ENCODE peak calls at places on chromosomes 12 and 14, in four cellular contexts. C is K562, J is A549, L is HepG2. Z is an unnamed sample.

GRCh38 chr14:74401504-74402241 is 24.3 kb downstream of the SYNDIG1L start:
- DNase-seq in C (peak), J (no peak), L (no peak), Z (no peak)

GRCh38 chr12:4809013-4809448 is 88.8 kb downstream of the GALNT8 start:
- DNase-seq in C (no peak), J (no peak), L (no peak), Z (no peak)

GRCh38 chr14:92924247-92924646 is 1.3 kb downstream of the CHGA start:
- DNase-seq in C (no peak), J (no peak), L (no peak), Z (no peak)

GRCh38 chr14:59428581-59429012 is 36.6 kb downstream of the GPR135 start:
- DNase-seq in C (no peak), J (no peak), L (no peak), Z (peak)

GRCh38 chr12:6532051-6532926 is 2.0 kb upstream of the GAPDH start:
- DNase-seq in C (peak), J (peak), L (peak), Z (peak)

GRCh38 chr14:93317836-93318807 is 14.7 kb downstream of the BTBD7 start:
- DNase-seq in C (no peak), J (peak), L (no peak), Z (peak)

GRCh38 chr12:124397807-124398577 is 103.1 kb downstream of the RFLNA start:
- DNase-seq in C (no peak), J (no peak), L (no peak), Z (no peak)

GRCh38 chr12:53221203-53222076 is 10.6 kb downstream of the RARG start:
- DNase-seq in C (peak), J (peak), L (peak), Z (peak)

GRCh38 chr14:93102141-93102540 is 13.6 kb downstream of the ITPK1 start:
- DNase-seq in C (no peak), J (no peak), L (no peak), Z (no peak)

GRCh38 chr14:22882529-22883190 is 362 bp upstream of the REM2 start:
- DNase-seq in C (peak), J (peak), L (no peak), Z (peak)

GRCh38 chr12:2403221-2403976 is 350.6 kb downstream of the CACNA1C start:
- DNase-seq in C (no peak), J (no peak), L (no peak), Z (no peak)

GRCh38 chr12:6691473-6691872 is 2.3 kb upstream of the ZNF384 start:
- DNase-seq in C (no peak), J (no peak), L (no peak), Z (no peak)

GRCh38 chr12:96343347-96343954 is 56.8 kb downstream of the CDK17 start:
- DNase-seq in C (no peak), J (no peak), L (no peak), Z (no peak)

GRCh38 chr14:103765526-103765925 is 49.9 kb downstream of the ZFYVE21 start:
- DNase-seq in C (no peak), J (no peak), L (no peak), Z (peak)

GRCh38 chr12:14743061-14743460 is 46.7 kb upstream of the GUCY2C start:
- DNase-seq in C (no peak), J (no peak), L (no peak), Z (no peak)

GRCh38 chr12:116497051-116497529 is 62.1 kb upstream of the MAP1LC3B2 start:
- DNase-seq in C (no peak), J (no peak), L (no peak), Z (no peak)

GRCh38 chr14:104885973-104886689 is 21.1 kb downstream of the CEP170B start:
- DNase-seq in C (no peak), J (no peak), L (no peak), Z (no peak)

GRCh38 chr14:61602733-61603077 is 92.6 kb upstream of the HIF1A start:
- DNase-seq in C (no peak), J (no peak), L (peak), Z (no peak)

GRCh38 chr12:8038659-8039114 is 6.2 kb downstream of the FOXJ2 start:
- DNase-seq in C (peak), J (peak), L (no peak), Z (peak)

GRCh38 chr12:118061011-118061875 is at the start of gene WSB2:
- DNase-seq in C (peak), J (peak), L (no peak), Z (peak)

GRCh38 chr12:20212036-20212435 is 156.3 kb upstream of the PDE3A start:
- DNase-seq in C (no peak), J (peak), L (no peak), Z (peak)

GRCh38 chr12:91914701-91915100 is 230.9 kb downstream of the BTG1 start:
- DNase-seq in C (no peak), J (no peak), L (no peak), Z (no peak)

GRCh38 chr14:67526181-67526580 is 6.9 kb upstream of the PLEKHH1 start:
- DNase-seq in C (no peak), J (no peak), L (no peak), Z (no peak)

GRCh38 chr12:51910168-51910567 is 2.9 kb downstream of the ACVRL1 start:
- DNase-seq in C (no peak), J (no peak), L (no peak), Z (peak)

GRCh38 chr12:118307069-118307954 is 65.4 kb downstream of the TAOK3 start:
- DNase-seq in C (no peak), J (peak), L (no peak), Z (peak)

GRCh38 chr12:90984114-90984513 is 20.7 kb downstream of the EPYC start:
- DNase-seq in C (no peak), J (no peak), L (no peak), Z (no peak)

GRCh38 chr12:32151081-32151480 is 44.4 kb downstream of the BICD1 start:
- DNase-seq in C (no peak), J (no peak), L (no peak), Z (no peak)

GRCh38 chr14:71621276-71621675 is 311.0 kb upstream of the RGS6 start:
- DNase-seq in C (no peak), J (no peak), L (no peak), Z (no peak)

GRCh38 chr14:105005929-105006830 is 14.7 kb downstream of the CDCA4 start:
- DNase-seq in C (no peak), J (no peak), L (no peak), Z (no peak)

GRCh38 chr12:105672576-105672975 is 342.1 kb downstream of the C12orf75 start:
- DNase-seq in C (no peak), J (no peak), L (no peak), Z (peak)

GRCh38 chr14:59299731-59300130 is 111.3 kb downstream of the DAAM1 start:
- DNase-seq in C (no peak), J (no peak), L (no peak), Z (no peak)

GRCh38 chr14:61482348-61483206 is 161.2 kb downstream of the PRKCH start:
- DNase-seq in C (no peak), J (no peak), L (no peak), Z (no peak)

GRCh38 chr12:124928095-124928911 is 13.9 kb upstream of the UBC start:
- DNase-seq in C (peak), J (peak), L (no peak), Z (peak)

GRCh38 chr12:6376965-6377666 is 1.8 kb upstream of the SCNN1A start:
- DNase-seq in C (no peak), J (no peak), L (no peak), Z (no peak)

GRCh38 chr14:37969511-37969979 is 238.2 kb upstream of the SSTR1 start:
- DNase-seq in C (no peak), J (no peak), L (no peak), Z (no peak)

GRCh38 chr12:106897082-106897481 is 58.6 kb upstream of the TMEM263 start:
- DNase-seq in C (no peak), J (peak), L (peak), Z (peak)

GRCh38 chr12:17370621-17371020 is 719.4 kb downstream of the RERGL start:
- DNase-seq in C (no peak), J (no peak), L (no peak), Z (no peak)

GRCh38 chr12:119020377-119021360 is 39.3 kb downstream of the SRRM4 start:
- DNase-seq in C (peak), J (peak), L (peak), Z (no peak)

GRCh38 chr12:12788675-12789368 is 3.4 kb downstream of the APOLD1 start:
- DNase-seq in C (peak), J (peak), L (peak), Z (peak)

GRCh38 chr12:79186506-79186905 is 321.9 kb downstream of the SYT1 start:
- DNase-seq in C (no peak), J (no peak), L (no peak), Z (no peak)

GRCh38 chr12:79187032-79187431 is 322.5 kb downstream of the SYT1 start:
- DNase-seq in C (no peak), J (no peak), L (no peak), Z (no peak)

GRCh38 chr12:79194595-79194994 is 330.0 kb downstream of the SYT1 start:
- DNase-seq in C (no peak), J (no peak), L (no peak), Z (no peak)

DNA sequence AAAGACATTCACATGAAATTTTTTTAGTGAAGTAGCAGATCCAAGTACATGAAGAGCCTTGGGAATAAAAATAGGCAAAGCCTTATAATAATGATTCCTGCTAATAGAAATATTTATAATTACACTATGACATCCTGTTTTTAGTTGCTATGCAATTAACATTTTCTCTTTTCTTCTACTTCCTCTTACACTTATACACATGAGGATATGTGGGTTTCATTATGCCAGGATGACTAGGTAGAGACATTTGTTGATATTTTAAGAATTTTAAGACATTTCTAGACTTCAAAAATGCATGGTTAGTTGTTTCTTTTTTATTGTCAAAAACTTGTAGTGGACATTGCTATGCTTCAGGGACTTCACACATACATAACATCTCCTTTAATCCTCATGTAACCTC is 326.8 kb downstream of the SYT1 start:
- DNase-seq in C (no peak), J (no peak), L (no peak), Z (no peak)
- TF ChIP-seq JUN in C (no peak), J (no peak), L (no peak), Z (no peak)

DNA sequence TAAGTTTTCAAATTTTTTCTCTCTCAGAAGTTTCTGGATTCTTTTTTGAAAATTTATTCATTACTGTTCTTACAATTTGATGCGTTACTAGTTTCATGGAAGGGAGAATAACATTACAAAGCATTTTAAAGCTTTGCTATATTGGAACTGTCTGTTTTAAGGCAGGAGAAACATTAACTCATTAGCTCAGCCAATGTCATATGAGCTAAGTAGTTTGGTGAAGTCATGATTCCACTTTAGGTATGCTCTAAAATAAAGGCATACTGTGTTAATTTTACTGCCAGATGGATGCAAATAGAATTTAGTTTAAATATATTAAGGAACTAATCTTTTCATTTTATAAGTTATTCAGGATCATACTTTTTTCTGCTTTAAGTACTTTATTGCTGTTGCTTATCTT is 46.0 kb downstream of the ARID2 start:
- DNase-seq in C (no peak), J (no peak), L (no peak), Z (no peak)
- TF ChIP-seq MYC in C (no peak), J (no peak), L (no peak), Z (no peak)

DNA sequence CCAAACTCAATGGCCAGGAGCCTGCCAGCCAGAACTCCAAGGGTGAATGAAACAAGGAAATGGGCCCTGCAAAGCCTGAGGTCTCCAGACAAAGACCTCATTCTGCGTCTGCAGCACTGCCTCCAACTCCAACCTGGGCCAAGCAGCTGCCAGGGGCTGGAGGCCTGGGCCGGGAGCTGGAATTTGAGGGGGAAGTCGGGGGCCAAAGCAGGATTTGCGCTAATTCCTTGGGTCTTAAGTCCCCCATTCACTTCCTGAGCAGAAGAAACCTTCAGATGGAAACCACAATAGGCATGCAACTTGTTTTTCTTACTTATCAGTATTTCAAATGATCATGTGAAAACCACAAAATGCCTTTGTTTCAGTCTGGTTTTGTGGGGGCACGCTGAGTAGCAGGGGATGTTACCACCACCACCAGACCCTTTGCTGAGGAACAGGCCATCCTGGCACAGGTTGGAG is 23.0 kb upstream of the TC2N start:
- DNase-seq in C (no peak), J (no peak), L (no peak), Z (no peak)
- TF ChIP-seq JUN in C (no peak), J (no peak), L (no peak), Z (no peak)

DNA sequence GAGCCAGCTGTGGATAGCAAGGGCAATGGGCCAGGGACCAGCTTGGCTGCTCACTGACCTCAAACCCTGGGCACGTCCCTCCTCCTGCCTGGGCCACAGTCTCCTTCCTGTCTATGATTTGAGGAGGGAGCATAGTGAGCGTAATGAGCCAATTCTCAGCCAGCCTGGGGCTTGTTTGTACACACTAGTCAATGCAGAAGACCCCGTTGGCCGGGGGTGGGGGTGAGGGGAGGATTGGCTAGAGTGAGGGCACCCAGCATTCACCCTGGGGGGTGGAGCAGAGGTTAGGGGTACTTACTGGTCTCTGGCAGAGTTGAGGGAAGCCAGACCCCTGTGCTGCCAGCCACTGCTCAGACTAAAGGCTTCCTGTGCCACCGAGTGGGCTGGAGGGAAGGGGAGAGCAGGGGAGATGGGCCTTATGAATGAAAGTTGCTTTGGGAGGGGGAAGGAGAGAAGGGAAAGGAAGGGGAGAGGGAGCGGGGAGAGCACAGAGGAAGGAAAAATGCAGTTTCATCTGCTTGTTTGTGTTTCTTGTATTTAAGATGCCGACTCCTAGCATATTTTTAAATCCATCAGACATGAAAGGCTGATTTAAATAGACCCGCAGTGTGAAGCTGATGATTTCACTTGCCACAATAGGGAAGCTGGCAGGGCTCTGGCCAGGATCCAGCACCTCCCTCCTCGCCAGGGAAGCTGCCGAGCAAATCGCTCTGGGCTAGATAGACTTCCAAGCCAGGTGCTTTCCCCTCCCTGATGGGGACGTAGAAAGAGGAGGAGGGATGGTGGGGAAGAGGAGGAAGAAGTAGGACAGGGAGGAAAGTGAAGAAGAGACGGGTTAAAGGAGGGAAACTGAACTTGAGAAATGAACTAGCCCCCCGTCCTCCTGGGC is 114.0 kb downstream of the PRMT8 start:
- DNase-seq in C (no peak), J (no peak), L (no peak), Z (peak)
- TF ChIP-seq MYC in C (no peak), J (no peak), L (no peak), Z (no peak)

GRCh38 chr12:42473561-42473960 is 116.0 kb downstream of the PRICKLE1 start:
- DNase-seq in C (no peak), J (no peak), L (no peak), Z (peak)

GRCh38 chr12:42473130-42473529 is 116.4 kb downstream of the PRICKLE1 start:
- DNase-seq in C (no peak), J (no peak), L (no peak), Z (no peak)

GRCh38 chr12:42468341-42468821 is 121.2 kb downstream of the PRICKLE1 start:
- DNase-seq in C (no peak), J (no peak), L (no peak), Z (no peak)

GRCh38 chr12:42468853-42469252 is 120.7 kb downstream of the PRICKLE1 start:
- DNase-seq in C (no peak), J (no peak), L (no peak), Z (no peak)

GRCh38 chr12:42469355-42470006 is 120.1 kb downstream of the PRICKLE1 start:
- DNase-seq in C (no peak), J (no peak), L (no peak), Z (no peak)
- TF ChIP-seq JUN in C (no peak), J (no peak), L (no peak), Z (no peak)

GRCh38 chr14:64760916-64761315 is 56.7 kb downstream of the PLEKHG3 start:
- DNase-seq in C (no peak), J (no peak), L (no peak), Z (no peak)

GRCh38 chr14:64763089-64763782 is 59.0 kb downstream of the PLEKHG3 start:
- DNase-seq in C (no peak), J (no peak), L (no peak), Z (no peak)

GRCh38 chr14:64763801-64764511 is 59.7 kb downstream of the PLEKHG3 start:
- DNase-seq in C (peak), J (peak), L (no peak), Z (peak)

GRCh38 chr14:64761441-64762043 is 57.3 kb downstream of the PLEKHG3 start:
- DNase-seq in C (no peak), J (no peak), L (no peak), Z (no peak)

DNA sequence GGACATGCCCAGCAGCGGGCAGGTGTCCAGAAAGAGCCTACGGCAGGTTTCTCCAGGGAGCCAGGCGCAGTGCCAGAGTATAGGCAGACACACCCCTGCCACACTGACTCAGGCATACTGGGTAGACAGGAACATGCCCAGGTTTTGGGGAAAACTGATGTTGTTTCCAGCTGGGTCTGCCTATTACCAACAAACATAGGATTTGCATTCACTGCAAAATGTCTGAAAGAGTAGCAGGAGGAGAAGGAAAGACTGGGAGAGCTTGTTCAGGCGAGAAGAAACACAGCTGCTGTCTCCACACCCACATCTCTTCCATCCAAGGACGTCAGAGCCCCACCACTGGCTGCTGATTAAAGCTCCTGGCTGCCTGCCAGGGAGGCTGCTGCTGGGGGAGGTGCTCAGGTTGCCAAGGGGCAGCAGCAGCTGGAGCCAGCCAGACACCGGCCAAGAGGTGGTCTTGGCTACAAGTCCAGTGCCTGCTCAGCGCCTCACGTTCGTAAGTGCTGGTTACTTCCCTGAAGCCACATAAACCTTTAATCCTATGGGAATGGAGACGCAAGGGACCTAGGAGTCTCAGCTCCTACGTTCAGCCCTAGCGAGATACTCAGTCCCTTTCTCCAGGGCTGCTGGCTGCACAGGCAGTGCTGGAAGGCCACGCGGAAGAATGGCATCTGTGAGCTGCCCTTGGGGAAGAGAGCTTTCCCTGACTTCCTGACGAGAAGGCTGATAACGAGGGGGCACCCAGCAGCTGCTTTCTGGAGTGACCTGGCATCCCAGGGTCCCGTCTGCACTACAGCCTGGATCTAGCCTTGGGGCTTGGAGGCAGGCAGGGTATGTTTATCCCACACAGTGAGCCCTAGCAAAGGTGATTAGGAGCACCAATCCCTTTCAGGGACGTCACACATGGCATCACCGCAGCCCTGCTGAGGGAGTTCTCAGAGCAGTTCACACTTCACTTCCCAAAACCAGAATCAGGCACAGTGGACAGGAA is 58.1 kb downstream of the PLEKHG3 start:
- DNase-seq in C (peak), J (peak), L (peak), Z (peak)
- TF ChIP-seq MYC in C (no peak), J (no peak), L (no peak), Z (no peak)

GRCh38 chr12:89756638-89757321 is 48.1 kb upstream of the ATP2B1 start:
- DNase-seq in C (peak), J (peak), L (peak), Z (peak)
- TF ChIP-seq JUN in C (peak), J (peak), L (no peak), Z (peak)

GRCh38 chr12:123232472-123232806 is 502 bp downstream of the MPHOSPH9 start:
- DNase-seq in C (no peak), J (no peak), L (no peak), Z (no peak)
- TF ChIP-seq MYC in C (no peak), J (no peak), L (no peak), Z (no peak)